ENCODE peak calls at places on chromosome 1, in seven cellular contexts. C, H, M, O, D, Z and G are unnamed samples.

GRCh38 chr1:6880951-6881690 is 95.9 kb downstream of the CAMTA1 start:
- DNase-seq in O (no peak), M (no peak), C (no peak), Z (no peak), H (no peak), D (no peak), G (no peak)

GRCh38 chr1:36339215-36339614 is 15.8 kb upstream of the EVA1B start:
- DNase-seq in M (no peak), D (no peak), H (no peak), O (no peak), Z (no peak), C (no peak), G (no peak)

GRCh38 chr1:228097333-228098081 is 5.6 kb downstream of the C1orf35 start:
- DNase-seq in O (no peak), Z (no peak), M (no peak), C (no peak), D (no peak), H (no peak), G (no peak)

GRCh38 chr1:154736840-154737239 is 128.9 kb upstream of the ADAR start:
- DNase-seq in Z (no peak), C (no peak), H (no peak), O (peak; percentile 80), D (peak; percentile 37), M (no peak), G (no peak)

GRCh38 chr1:164443836-164444235 is 115.1 kb upstream of the PBX1 start:
- DNase-seq in M (no peak), H (no peak), Z (no peak), O (no peak), C (no peak), D (no peak), G (no peak)

GRCh38 chr1:200780545-200781444 is 42.1 kb downstream of the CAMSAP2 start:
- DNase-seq in Z (no peak), D (no peak), C (peak; percentile 31), O (peak; percentile 43), H (no peak), M (no peak), G (no peak)

GRCh38 chr1:33152685-33153432 is 29.0 kb downstream of the TRIM62 start:
- DNase-seq in H (peak; percentile 91), O (no peak), C (peak; percentile 90), Z (no peak), D (no peak), M (peak; percentile 91), G (peak; percentile 33)

GRCh38 chr1:20318971-20319370 is 28.3 kb downstream of the VWA5B1 start:
- DNase-seq in D (no peak), O (peak; percentile 28), M (no peak), C (no peak), Z (no peak), H (no peak), G (no peak)

GRCh38 chr1:117032661-117033060 is 27.5 kb upstream of the TTF2 start:
- DNase-seq in H (no peak), Z (no peak), M (no peak), O (no peak), D (no peak), C (no peak), G (no peak)

GRCh38 chr1:7646981-7647901 is 123.9 kb upstream of the VAMP3 start:
- DNase-seq in Z (no peak), D (peak; percentile 91), M (peak; percentile 57), H (peak; percentile 60), O (peak; percentile 46), C (peak; percentile 69), G (peak; percentile 93)

GRCh38 chr1:184260382-184260781 is 126.4 kb upstream of the C1orf21 start:
- DNase-seq in O (peak; percentile 83), C (no peak), D (no peak), H (no peak), M (no peak), Z (no peak), G (no peak)

GRCh38 chr1:208445710-208446702 is 201.8 kb upstream of the PLXNA2 start:
- DNase-seq in D (no peak), H (no peak), C (no peak), Z (no peak), M (no peak), O (no peak), G (no peak)

GRCh38 chr1:31421404-31422040 is 8.5 kb downstream of the SERINC2 start:
- DNase-seq in O (peak; percentile 32), C (peak; percentile 81), H (no peak), Z (no peak), D (no peak), M (no peak), G (no peak)
- TF ChIP-seq CTCF in O (peak; percentile 52), C (peak; percentile 73), H (peak; percentile 33), Z (peak; percentile 58), D (no peak), M (peak; percentile 44), G (no peak)

DNA sequence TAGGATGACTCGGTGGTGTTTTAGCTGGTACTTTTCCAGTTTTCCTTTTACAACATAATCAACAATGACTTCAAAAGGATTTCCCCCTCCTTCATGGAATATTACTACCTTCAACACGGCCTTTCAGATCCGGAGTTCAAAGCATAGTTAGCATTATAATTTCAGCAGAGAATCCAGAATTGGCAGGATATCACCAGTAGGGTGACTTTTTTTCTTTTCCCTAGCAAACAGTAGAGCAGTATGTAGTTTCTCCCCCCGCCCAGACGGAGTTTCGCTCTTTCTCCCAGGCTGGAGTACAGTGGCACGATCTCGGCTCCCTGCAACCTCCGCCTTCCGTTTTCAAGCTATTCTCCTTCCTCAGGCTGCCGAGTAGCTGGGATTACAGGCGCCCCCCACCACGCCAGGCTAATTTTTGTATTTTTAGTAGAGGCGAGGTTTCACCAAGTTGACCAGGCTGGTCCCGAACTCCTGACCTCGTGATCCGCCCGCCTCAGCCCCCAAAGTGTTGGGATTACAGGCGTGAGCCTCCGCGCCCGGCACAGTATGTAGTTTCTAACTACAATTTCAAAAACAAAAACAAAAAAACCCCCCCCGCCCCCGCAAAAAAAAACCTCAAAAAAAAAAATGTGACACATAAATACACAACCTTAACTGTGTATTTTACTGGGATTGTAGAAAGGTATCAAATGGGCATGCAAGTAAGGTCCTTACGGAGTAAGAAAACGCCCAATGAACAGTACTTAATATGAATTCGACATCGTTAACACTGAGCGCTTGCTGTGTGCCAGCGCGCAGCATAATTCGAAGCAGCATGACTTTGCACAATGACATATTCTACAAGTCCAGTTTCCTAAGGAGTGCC is 1.5 kb upstream of the COX20 start:
- DNase-seq in Z (no peak), M (peak; percentile 48), D (peak; percentile 28), C (peak; percentile 79), O (peak; percentile 69), H (peak; percentile 64), G (peak; percentile 54)
- TF ChIP-seq CTCF in Z (peak; percentile 15), M (peak; percentile 43), D (no peak), C (no peak), O (peak; percentile 27), H (no peak), G (no peak)

DNA sequence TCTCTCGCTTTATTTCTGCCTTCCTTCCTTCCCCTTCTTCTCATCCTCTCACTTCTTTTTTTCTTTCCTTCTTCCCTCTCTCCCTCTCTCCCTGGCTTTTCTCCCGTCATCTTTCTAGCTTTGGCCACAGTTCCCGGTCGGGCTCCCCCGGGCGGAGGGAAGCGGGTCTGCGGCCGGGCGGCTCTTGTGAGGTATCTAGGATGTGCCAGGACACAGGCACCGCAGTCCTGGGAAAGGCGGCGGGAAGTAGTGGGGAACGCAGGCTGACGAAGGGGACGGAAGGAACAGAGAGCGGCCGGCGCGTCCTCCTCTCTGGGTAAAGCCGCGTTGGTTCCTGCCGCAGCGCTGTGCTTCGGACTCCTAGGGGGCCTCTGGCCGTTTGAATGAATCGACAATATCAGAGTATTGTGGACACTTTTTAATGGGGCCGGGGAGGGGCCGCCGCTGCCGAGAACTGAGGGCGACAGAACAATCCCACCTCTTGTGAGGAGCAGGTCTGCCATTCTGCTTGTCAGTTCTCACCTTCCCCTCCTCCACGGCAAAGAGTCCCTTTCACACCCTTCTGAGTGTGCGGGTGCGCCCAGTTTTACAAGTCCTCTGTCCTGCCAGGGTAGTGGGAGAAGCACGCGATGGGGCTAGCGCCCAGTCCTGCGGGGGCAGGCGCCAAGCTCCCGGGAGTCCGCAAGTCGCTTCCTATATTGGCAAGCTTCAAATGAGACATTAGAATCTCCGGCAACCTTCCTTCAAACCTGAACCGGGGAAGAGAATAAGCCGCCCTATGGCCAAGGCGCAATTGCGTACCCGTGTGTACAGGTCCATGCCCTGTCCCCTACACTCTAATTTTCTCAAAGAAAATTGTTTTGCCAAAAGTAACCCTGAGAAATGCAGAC is 1.1 kb upstream of the LHX9 start:
- DNase-seq in D (peak; percentile 88), Z (no peak), O (peak; percentile 61), M (peak; percentile 45), H (peak; percentile 25), C (peak; percentile 95), G (peak; percentile 84)
- TF ChIP-seq CTCF in D (peak; percentile 85), Z (peak; percentile 58), O (peak; percentile 67), M (peak; percentile 59), H (peak; percentile 36), C (peak; percentile 52), G (no peak)

GRCh38 chr1:93051961-93052360 is 27.1 kb upstream of the MTF2 start:
- DNase-seq in M (no peak), C (no peak), D (no peak), H (no peak), O (no peak), Z (no peak), G (no peak)

GRCh38 chr1:93056214-93056613 is 22.9 kb upstream of the MTF2 start:
- DNase-seq in C (peak; percentile 83), O (peak; percentile 55), H (no peak), D (no peak), M (no peak), Z (no peak), G (no peak)

GRCh38 chr1:93061895-93062792 is 16.9 kb upstream of the MTF2 start:
- DNase-seq in O (peak; percentile 36), Z (no peak), C (peak; percentile 81), H (no peak), D (peak; percentile 36), M (no peak), G (no peak)

GRCh38 chr1:93056649-93057048 is 22.4 kb upstream of the MTF2 start:
- DNase-seq in D (no peak), O (no peak), M (no peak), H (no peak), C (no peak), Z (no peak), G (no peak)
- TF ChIP-seq CTCF in D (no peak), O (no peak), M (no peak), H (no peak), C (no peak), Z (no peak), G (no peak)

DNA sequence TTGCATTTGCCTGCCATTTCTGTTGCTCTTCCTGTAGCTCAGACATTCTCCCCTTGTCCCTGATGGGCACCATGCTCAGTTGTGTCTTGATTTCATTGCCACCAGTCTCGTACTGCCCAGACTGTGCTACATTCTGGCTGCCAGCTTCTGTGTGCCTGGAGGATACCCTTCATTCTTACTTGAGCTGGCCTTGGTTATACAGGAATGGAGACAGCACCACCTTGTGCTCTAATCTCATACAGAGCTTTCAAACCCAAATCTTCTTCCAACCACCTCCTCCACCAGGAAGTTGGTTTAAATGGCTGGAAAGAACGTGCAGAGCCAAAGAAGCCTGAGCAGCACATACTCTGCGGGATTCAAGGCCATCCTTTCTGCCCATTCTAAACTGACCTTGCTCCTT is 165.3 kb downstream of the SLC35F3 start:
- DNase-seq in D (no peak), H (no peak), O (no peak), C (peak; percentile 38), Z (no peak), M (no peak), G (no peak)
- TF ChIP-seq CTCF in D (peak; percentile 11), H (no peak), O (no peak), C (peak; percentile 63), Z (no peak), M (no peak), G (no peak)

GRCh38 chr1:174946020-174946419 is 53.7 kb upstream of the CACYBP start:
- DNase-seq in H (no peak), Z (no peak), M (no peak), O (no peak), D (no peak), C (no peak), G (no peak)
- TF ChIP-seq CTCF in H (no peak), Z (no peak), M (no peak), O (no peak), D (no peak), C (no peak), G (no peak)